ENCODE peak calls at places on chromosomes 2 and 18, in four cellular contexts. J is H9, X is H1, N is mesendoderm. L is an unnamed sample.

GRCh38 chr2:14427982-14428567 is 204.4 kb upstream of the LRATD1 start:
- DNase-seq in J (no peak), N (no peak), X (no peak), L (peak; percentile 53)

GRCh38 chr18:12338382-12338781 is 30.3 kb downstream of the TUBB6 start:
- DNase-seq in N (peak; percentile 75), X (no peak), J (no peak), L (no peak)

GRCh38 chr18:57621252-57621607 is 406 bp downstream of the NARS1 start:
- DNase-seq in X (no peak), J (no peak), N (no peak), L (no peak)

GRCh38 chr2:111045771-111046444 is 74.8 kb upstream of the BCL2L11 start:
- DNase-seq in X (no peak), J (no peak), N (no peak), L (no peak)

GRCh38 chr18:48975221-48975816 is 24.6 kb upstream of the SMAD7 start:
- DNase-seq in N (peak; percentile 41), X (no peak), J (no peak), L (no peak)

GRCh38 chr2:72129676-72130340 is 17.9 kb downstream of the CYP26B1 start:
- DNase-seq in J (peak; percentile 18), X (no peak), N (no peak), L (no peak)

GRCh38 chr18:499351-500229 is 911 bp downstream of the COLEC12 start:
- DNase-seq in X (no peak), N (peak; percentile 92), J (no peak), L (peak; percentile 85)

GRCh38 chr2:148802448-148803220 is 72.4 kb upstream of the KIF5C start:
- DNase-seq in N (no peak), J (no peak), X (no peak), L (no peak)

GRCh38 chr18:39945076-39945475 is 2010.0 kb upstream of the PIK3C3 start:
- DNase-seq in J (no peak), X (no peak), N (no peak), L (no peak)

GRCh38 chr2:23602113-23602512 is 217.1 kb downstream of the KLHL29 start:
- DNase-seq in N (peak; percentile 82), J (no peak), X (no peak), L (peak; percentile 81)

GRCh38 chr18:55781481-55781957 is 193.5 kb upstream of the TCF4 start:
- DNase-seq in J (peak; percentile 72), N (peak; percentile 95), X (no peak), L (peak; percentile 77)

GRCh38 chr2:168147858-168148794 is 99.3 kb downstream of the STK39 start:
- DNase-seq in X (no peak), J (no peak), N (no peak), L (peak; percentile 11)

GRCh38 chr2:181309576-181309975 is 147.6 kb upstream of the ITGA4 start:
- DNase-seq in J (no peak), N (no peak), X (no peak), L (no peak)

GRCh38 chr2:226137201-226137811 is 662.3 kb downstream of the IRS1 start:
- DNase-seq in X (no peak), J (no peak), N (peak; percentile 14), L (peak; percentile 76)

GRCh38 chr2:46305767-46306166 is 8.6 kb downstream of the EPAS1 start:
- DNase-seq in X (no peak), N (no peak), J (no peak), L (no peak)

GRCh38 chr2:239951117-239951734 is 73.9 kb downstream of the NDUFA10 start:
- DNase-seq in X (no peak), N (no peak), J (no peak), L (no peak)

GRCh38 chr2:236158969-236159777 is 9.0 kb downstream of the GBX2 start:
- DNase-seq in J (peak; percentile 88), X (no peak), N (no peak), L (no peak)

GRCh38 chr2:129910446-129911362 is 68.8 kb upstream of the RAB6C start:
- DNase-seq in X (no peak), J (peak; percentile 12), N (no peak), L (no peak)

GRCh38 chr18:75203456-75204261 is 5.3 kb downstream of the PTGR3 start:
- DNase-seq in X (no peak), N (peak; percentile 13), J (no peak), L (peak; percentile 52)

GRCh38 chr2:692767-693166 is 15.6 kb upstream of the TMEM18 start:
- DNase-seq in J (no peak), N (no peak), X (no peak), L (no peak)

GRCh38 chr2:189751080-189751658 is 11.4 kb downstream of the OSGEPL1 start:
- DNase-seq in J (peak; percentile 32), X (no peak), N (peak; percentile 57), L (peak; percentile 25)

GRCh38 chr2:141931797-141932196 is 199.0 kb downstream of the LRP1B start:
- DNase-seq in N (peak; percentile 80), X (no peak), J (no peak), L (no peak)

GRCh38 chr2:97857553-97857952 is 138.2 kb downstream of the TMEM131 start:
- DNase-seq in J (no peak), X (no peak), N (no peak), L (no peak)

GRCh38 chr2:200702646-200703118 is 109.0 kb upstream of the BZW1 start:
- DNase-seq in J (no peak), X (no peak), N (no peak), L (no peak)

GRCh38 chr2:58336416-58336815 is 95.3 kb upstream of the FANCL start:
- DNase-seq in N (peak; percentile 20), X (no peak), J (no peak), L (no peak)

GRCh38 chr18:72155327-72155726 is 388.8 kb downstream of the CBLN2 start:
- DNase-seq in N (no peak), J (no peak), X (no peak), L (no peak)

GRCh38 chr2:219384872-219385271 is 2.8 kb downstream of the DNPEP start:
- DNase-seq in J (no peak), X (no peak), N (no peak), L (no peak)

GRCh38 chr2:11482473-11483031 is 16.6 kb upstream of the E2F6 start:
- DNase-seq in N (peak; percentile 91), J (peak; percentile 80), X (no peak), L (no peak)

GRCh38 chr2:120674246-120675170 is 61.2 kb upstream of the GLI2 start:
- DNase-seq in X (no peak), J (no peak), N (no peak), L (no peak)

GRCh38 chr2:45315881-45316280 is 295.2 kb downstream of the SRBD1 start:
- DNase-seq in J (no peak), X (no peak), N (no peak), L (peak; percentile 92)

GRCh38 chr2:53989210-53989862 is 18.5 kb upstream of the PSME4 start:
- DNase-seq in N (no peak), J (no peak), X (no peak), L (no peak)

GRCh38 chr2:24855703-24856102 is 62.5 kb downstream of the CENPO start:
- DNase-seq in X (no peak), J (no peak), N (peak; percentile 64), L (peak; percentile 57)

GRCh38 chr18:57698571-57699276 is 77.1 kb upstream of the NARS1 start:
- DNase-seq in N (peak; percentile 74), X (no peak), J (no peak), L (peak; percentile 74)

GRCh38 chr18:33181016-33181415 is 259.5 kb downstream of the CCDC178 start:
- DNase-seq in J (no peak), X (no peak), N (no peak), L (no peak)

GRCh38 chr18:75064513-75064905 is 144.4 kb downstream of the PTGR3 start:
- DNase-seq in X (no peak), J (no peak), N (no peak), L (no peak)

GRCh38 chr2:9724565-9724964 is 93.8 kb upstream of the YWHAQ start:
- DNase-seq in N (no peak), J (no peak), X (no peak), L (no peak)
- H4K5ac ChIP-seq in N (no peak overlapping the region), J (no peak overlapping the region), X (no peak overlapping the region), L (no peak overlapping the region)

GRCh38 chr2:196097864-196098660 is 29.4 kb upstream of the DNAH7 start:
- DNase-seq in J (no peak), N (no peak), X (no peak), L (no peak)

GRCh38 chr2:196096982-196097745 is 28.5 kb upstream of the DNAH7 start:
- DNase-seq in X (no peak), N (peak; percentile 57), J (peak; percentile 49), L (no peak)

GRCh38 chr2:196101325-196101981 is 32.8 kb upstream of the DNAH7 start:
- DNase-seq in X (no peak), N (no peak), J (no peak), L (peak; percentile 74)

GRCh38 chr2:196096264-196096663 is 27.6 kb upstream of the DNAH7 start:
- DNase-seq in X (no peak), J (no peak), N (no peak), L (no peak)
- H4K5ac ChIP-seq in X (peak overlapping the region; percentile 9), J (no peak overlapping the region), N (no peak overlapping the region), L (no peak overlapping the region)

GRCh38 chr2:39411186-39411944 is 25.7 kb downstream of the MAP4K3 start:
- DNase-seq in N (peak; percentile 74), X (no peak), J (no peak), L (peak; percentile 96)
- H4K5ac ChIP-seq in N (no peak overlapping the region), X (no peak overlapping the region), J (no peak overlapping the region), L (peak overlapping the region; percentile 51)

GRCh38 chr2:210199854-210200253 is 25.4 kb downstream of the ACADL start:
- DNase-seq in J (no peak), X (no peak), N (no peak), L (no peak)

GRCh38 chr2:210190345-210190744 is 19.1 kb upstream of the KANSL1L start:
- DNase-seq in X (no peak), J (no peak), N (no peak), L (no peak)

GRCh38 chr2:210199186-210199765 is 26.0 kb downstream of the ACADL start:
- DNase-seq in J (no peak), X (no peak), N (peak; percentile 19), L (peak; percentile 41)

GRCh38 chr2:210198326-210198725 is 26.9 kb downstream of the ACADL start:
- DNase-seq in N (no peak), X (no peak), J (no peak), L (peak; percentile 22)

DNA sequence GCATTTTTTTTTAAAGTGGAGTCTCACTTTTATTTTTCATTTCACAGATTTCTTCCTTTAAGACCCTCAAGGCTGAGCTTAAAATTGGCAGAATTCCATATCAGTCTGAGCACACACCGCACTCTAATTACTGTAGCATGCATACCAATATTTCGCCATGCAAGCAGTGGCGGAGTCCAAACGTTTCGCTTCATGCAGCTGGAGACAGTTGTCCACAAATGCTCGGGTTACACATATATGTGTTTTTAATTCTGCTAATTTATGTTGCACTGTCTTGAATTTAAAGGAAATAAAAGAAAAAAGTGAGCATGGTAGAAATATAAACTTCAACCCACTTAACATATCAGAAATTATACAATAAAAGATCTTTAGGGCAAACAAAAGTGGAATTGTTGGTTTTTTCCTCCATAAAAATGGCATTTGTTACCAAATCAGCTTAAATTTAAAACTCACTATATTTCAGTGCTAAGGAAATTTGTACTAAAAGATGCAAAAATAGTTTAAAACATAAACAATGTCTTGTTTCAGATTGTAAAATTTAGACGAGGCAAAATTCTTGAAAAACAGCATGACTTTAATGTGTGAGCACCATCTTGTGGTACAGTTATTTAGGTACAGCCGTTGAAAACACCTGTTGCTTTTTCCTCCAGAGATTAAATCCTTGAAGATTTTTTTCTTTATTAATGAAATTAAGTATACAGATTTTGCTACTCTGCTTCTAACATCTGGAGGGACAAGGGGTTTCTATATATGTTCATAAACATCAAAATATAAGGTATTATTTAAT is 24.1 kb upstream of the KANSL1L start:
- DNase-seq in N (peak; percentile 34), J (no peak), X (no peak), L (peak; percentile 58)
- H4K5ac ChIP-seq in N (no peak overlapping the region), J (no peak overlapping the region), X (no peak overlapping the region), L (no peak overlapping the region)

L was measured in IMR-90.